ENCODE peak calls at places on chromosomes 7 and 10, in four cellular contexts. One of them, this sample, is unnamed.

GRCh38 chr7:104135760-104136558 is 71.9 kb downstream of the ORC5 start:
- DNase-seq in Calu3: no peak
- DNase-seq in naive thymus-derived CD8-positive, alpha-beta T cell: no peak
- DNase-seq in posterior cingulate gyrus: no peak
- DNase-seq in this sample: no peak

GRCh38 chr10:50990568-50991495 is 83.5 kb upstream of the PRKG1 start:
- DNase-seq in Calu3: peak
- DNase-seq in naive thymus-derived CD8-positive, alpha-beta T cell: no peak
- DNase-seq in posterior cingulate gyrus: no peak
- DNase-seq in this sample: no peak

GRCh38 chr10:120115959-120116358 is 223.4 kb downstream of the SEC23IP start:
- DNase-seq in Calu3: no peak
- DNase-seq in naive thymus-derived CD8-positive, alpha-beta T cell: no peak
- DNase-seq in posterior cingulate gyrus: no peak
- DNase-seq in this sample: no peak

GRCh38 chr10:111921821-111922220 is 261.7 kb downstream of the GPAM start:
- DNase-seq in Calu3: no peak
- DNase-seq in naive thymus-derived CD8-positive, alpha-beta T cell: no peak
- DNase-seq in posterior cingulate gyrus: no peak
- DNase-seq in this sample: no peak

GRCh38 chr7:26958834-26959233 is 94.4 kb upstream of the SKAP2 start:
- DNase-seq in Calu3: no peak
- DNase-seq in naive thymus-derived CD8-positive, alpha-beta T cell: no peak
- DNase-seq in posterior cingulate gyrus: no peak
- DNase-seq in this sample: no peak

GRCh38 chr10:131406676-131407392 is 95.3 kb upstream of the TCERG1L start:
- DNase-seq in Calu3: no peak
- DNase-seq in naive thymus-derived CD8-positive, alpha-beta T cell: no peak
- DNase-seq in posterior cingulate gyrus: peak
- DNase-seq in this sample: no peak

GRCh38 chr7:129575699-129576098 is 35.8 kb upstream of the NRF1 start:
- DNase-seq in Calu3: no peak
- DNase-seq in naive thymus-derived CD8-positive, alpha-beta T cell: no peak
- DNase-seq in posterior cingulate gyrus: no peak
- DNase-seq in this sample: no peak

GRCh38 chr10:16408379-16408778 is 28.4 kb upstream of the PTER start:
- DNase-seq in Calu3: no peak
- DNase-seq in naive thymus-derived CD8-positive, alpha-beta T cell: no peak
- DNase-seq in posterior cingulate gyrus: no peak
- DNase-seq in this sample: no peak

GRCh38 chr7:16034866-16035265 is 348.4 kb upstream of the MEOX2 start:
- DNase-seq in Calu3: no peak
- DNase-seq in naive thymus-derived CD8-positive, alpha-beta T cell: no peak
- DNase-seq in posterior cingulate gyrus: no peak
- DNase-seq in this sample: no peak

GRCh38 chr10:124565565-124566221 is 104.1 kb downstream of the LHPP start:
- DNase-seq in Calu3: peak
- DNase-seq in naive thymus-derived CD8-positive, alpha-beta T cell: no peak
- DNase-seq in posterior cingulate gyrus: peak
- DNase-seq in this sample: peak

GRCh38 chr10:70232155-70232858 is 922 bp downstream of the PPA1 start:
- DNase-seq in Calu3: peak
- DNase-seq in naive thymus-derived CD8-positive, alpha-beta T cell: peak
- DNase-seq in posterior cingulate gyrus: peak
- DNase-seq in this sample: peak

GRCh38 chr10:125607689-125608290 is 75.2 kb downstream of the TEX36 start:
- DNase-seq in Calu3: no peak
- DNase-seq in naive thymus-derived CD8-positive, alpha-beta T cell: no peak
- DNase-seq in posterior cingulate gyrus: no peak
- DNase-seq in this sample: no peak

GRCh38 chr7:104852386-104852785 is 161.6 kb upstream of the KMT2E start:
- DNase-seq in Calu3: no peak
- DNase-seq in naive thymus-derived CD8-positive, alpha-beta T cell: no peak
- DNase-seq in posterior cingulate gyrus: no peak
- DNase-seq in this sample: no peak

GRCh38 chr7:64307254-64308018 is 6.3 kb upstream of the ZNF736 start:
- DNase-seq in Calu3: peak
- DNase-seq in naive thymus-derived CD8-positive, alpha-beta T cell: peak
- DNase-seq in posterior cingulate gyrus: peak
- DNase-seq in this sample: no peak

GRCh38 chr10:85831422-85831821 is 535.2 kb downstream of the GRID1 start:
- DNase-seq in Calu3: no peak
- DNase-seq in naive thymus-derived CD8-positive, alpha-beta T cell: no peak
- DNase-seq in posterior cingulate gyrus: no peak
- DNase-seq in this sample: no peak

GRCh38 chr7:81267508-81267907 is 348.7 kb upstream of the SEMA3C start:
- DNase-seq in Calu3: peak
- DNase-seq in naive thymus-derived CD8-positive, alpha-beta T cell: no peak
- DNase-seq in posterior cingulate gyrus: no peak
- DNase-seq in this sample: no peak

GRCh38 chr10:110011679-110012078 is 3.9 kb downstream of the ADD3 start:
- DNase-seq in Calu3: no peak
- DNase-seq in naive thymus-derived CD8-positive, alpha-beta T cell: no peak
- DNase-seq in posterior cingulate gyrus: no peak
- DNase-seq in this sample: peak

GRCh38 chr10:44312401-44312800 is 72.5 kb downstream of the CXCL12 start:
- DNase-seq in Calu3: no peak
- DNase-seq in naive thymus-derived CD8-positive, alpha-beta T cell: no peak
- DNase-seq in posterior cingulate gyrus: no peak
- DNase-seq in this sample: no peak

GRCh38 chr7:107563072-107563760 is 504 bp downstream of the COG5 start:
- DNase-seq in Calu3: no peak
- DNase-seq in naive thymus-derived CD8-positive, alpha-beta T cell: no peak
- DNase-seq in posterior cingulate gyrus: no peak
- DNase-seq in this sample: no peak

This sample was measured in HT-29.